ENCODE peak calls at places on chromosomes 6 and 20, in four cellular contexts. One of them, this sample, is unnamed.

GRCh38 chr6:149228276-149228962 is 89.1 kb upstream of the TAB2 start:
- DNase-seq in HL-60: no peak
- DNase-seq in GM12878: no peak
- DNase-seq in K562: no peak
- DNase-seq in this sample: no peak

GRCh38 chr6:89048985-89049384 is 31.6 kb upstream of the PNRC1 start:
- DNase-seq in HL-60: no peak
- DNase-seq in GM12878: no peak
- DNase-seq in K562: no peak
- DNase-seq in this sample: no peak

GRCh38 chr6:5051394-5051793 is 33.7 kb upstream of the PPP1R3G start:
- DNase-seq in HL-60: no peak
- DNase-seq in GM12878: no peak
- DNase-seq in K562: no peak
- DNase-seq in this sample: no peak

GRCh38 chr20:53412600-53413187 is 180.9 kb downstream of the ZNF217 start:
- DNase-seq in HL-60: no peak
- DNase-seq in GM12878: no peak
- DNase-seq in K562: no peak
- DNase-seq in this sample: no peak

GRCh38 chr6:63783096-63783495 is 147.5 kb downstream of the PHF3 start:
- DNase-seq in HL-60: no peak
- DNase-seq in GM12878: no peak
- DNase-seq in K562: no peak
- DNase-seq in this sample: no peak

GRCh38 chr6:114284281-114284680 is 58.5 kb downstream of the HS3ST5 start:
- DNase-seq in HL-60: no peak
- DNase-seq in GM12878: no peak
- DNase-seq in K562: no peak
- DNase-seq in this sample: no peak

GRCh38 chr6:81158956-81159355 is 593.5 kb downstream of the TENT5A start:
- DNase-seq in HL-60: no peak
- DNase-seq in GM12878: no peak
- DNase-seq in K562: no peak
- DNase-seq in this sample: no peak

GRCh38 chr6:90406142-90406794 is 109.6 kb upstream of the BACH2 start:
- DNase-seq in HL-60: no peak
- DNase-seq in GM12878: no peak
- DNase-seq in K562: peak
- DNase-seq in this sample: no peak

GRCh38 chr20:62632575-62632974 is 9.7 kb upstream of the SLCO4A1 start:
- DNase-seq in HL-60: no peak
- DNase-seq in GM12878: no peak
- DNase-seq in K562: no peak
- DNase-seq in this sample: no peak

GRCh38 chr6:32461493-32461892 is 21.8 kb downstream of the HLA-DRA start:
- DNase-seq in HL-60: no peak
- DNase-seq in GM12878: no peak
- DNase-seq in K562: no peak
- DNase-seq in this sample: no peak

GRCh38 chr6:108876929-108877775 is 28.9 kb downstream of the ARMC2 start:
- DNase-seq in HL-60: no peak
- DNase-seq in GM12878: no peak
- DNase-seq in K562: no peak
- DNase-seq in this sample: no peak

GRCh38 chr6:102798631-102799030 is 1405.1 kb downstream of the GRIK2 start:
- DNase-seq in HL-60: no peak
- DNase-seq in GM12878: no peak
- DNase-seq in K562: no peak
- DNase-seq in this sample: no peak
- TF ChIP-seq SPI1 in HL-60: no peak
- TF ChIP-seq SPI1 in GM12878: no peak
- TF ChIP-seq SPI1 in K562: no peak
- TF ChIP-seq SPI1 in this sample: no peak

DNA sequence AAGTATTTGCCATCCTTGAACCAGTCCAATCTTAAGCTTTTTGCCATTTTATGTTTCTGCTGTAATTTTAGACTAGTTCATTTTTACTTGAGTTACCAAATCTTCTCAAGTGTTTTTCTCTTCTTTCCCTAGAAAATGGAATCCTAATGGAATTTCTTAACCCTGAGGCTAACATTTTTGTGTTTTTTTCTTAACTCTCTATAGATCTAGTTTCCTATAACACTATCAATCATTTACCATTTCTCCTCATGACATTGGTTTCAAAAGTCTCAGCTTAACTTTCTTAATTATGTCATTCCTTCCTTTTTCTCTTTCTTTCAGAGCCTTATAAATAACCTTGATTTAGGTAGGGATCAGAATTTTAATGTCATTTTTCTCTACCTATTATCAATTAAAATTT is 54.8 kb downstream of the SENP6 start:
- DNase-seq in HL-60: no peak
- DNase-seq in GM12878: no peak
- DNase-seq in K562: no peak
- DNase-seq in this sample: no peak
- TF ChIP-seq SPI1 in HL-60: no peak
- TF ChIP-seq SPI1 in GM12878: no peak
- TF ChIP-seq SPI1 in K562: no peak
- TF ChIP-seq SPI1 in this sample: no peak

GRCh38 chr6:34469499-34469898 is 3.6 kb downstream of the PACSIN1 start:
- DNase-seq in HL-60: no peak
- DNase-seq in GM12878: no peak
- DNase-seq in K562: no peak
- DNase-seq in this sample: no peak

GRCh38 chr6:34472425-34472824 is 6.5 kb downstream of the PACSIN1 start:
- DNase-seq in HL-60: no peak
- DNase-seq in GM12878: no peak
- DNase-seq in K562: no peak
- DNase-seq in this sample: no peak

GRCh38 chr6:34466242-34467185 is 638 bp downstream of the PACSIN1 start:
- DNase-seq in HL-60: no peak
- DNase-seq in GM12878: no peak
- DNase-seq in K562: no peak
- DNase-seq in this sample: no peak

GRCh38 chr6:34465551-34466241 is at the start of gene PACSIN1:
- DNase-seq in HL-60: no peak
- DNase-seq in GM12878: no peak
- DNase-seq in K562: peak
- DNase-seq in this sample: peak

GRCh38 chr6:34468378-34468892 is 2.6 kb downstream of the PACSIN1 start:
- DNase-seq in HL-60: no peak
- DNase-seq in GM12878: peak
- DNase-seq in K562: no peak
- DNase-seq in this sample: no peak
- TF ChIP-seq SPI1 in HL-60: no peak
- TF ChIP-seq SPI1 in GM12878: peak
- TF ChIP-seq SPI1 in K562: no peak
- TF ChIP-seq SPI1 in this sample: peak

GRCh38 chr6:16754274-16754673 is 7.0 kb downstream of the ATXN1 start:
- DNase-seq in HL-60: no peak
- DNase-seq in GM12878: no peak
- DNase-seq in K562: no peak
- DNase-seq in this sample: no peak

GRCh38 chr6:16749516-16750485 is 11.5 kb downstream of the ATXN1 start:
- DNase-seq in HL-60: no peak
- DNase-seq in GM12878: no peak
- DNase-seq in K562: no peak
- DNase-seq in this sample: no peak

GRCh38 chr6:16750566-16750965 is 10.7 kb downstream of the ATXN1 start:
- DNase-seq in HL-60: no peak
- DNase-seq in GM12878: no peak
- DNase-seq in K562: no peak
- DNase-seq in this sample: no peak

GRCh38 chr6:16752206-16752867 is 8.9 kb downstream of the ATXN1 start:
- DNase-seq in HL-60: peak
- DNase-seq in GM12878: no peak
- DNase-seq in K562: no peak
- DNase-seq in this sample: no peak

DNA sequence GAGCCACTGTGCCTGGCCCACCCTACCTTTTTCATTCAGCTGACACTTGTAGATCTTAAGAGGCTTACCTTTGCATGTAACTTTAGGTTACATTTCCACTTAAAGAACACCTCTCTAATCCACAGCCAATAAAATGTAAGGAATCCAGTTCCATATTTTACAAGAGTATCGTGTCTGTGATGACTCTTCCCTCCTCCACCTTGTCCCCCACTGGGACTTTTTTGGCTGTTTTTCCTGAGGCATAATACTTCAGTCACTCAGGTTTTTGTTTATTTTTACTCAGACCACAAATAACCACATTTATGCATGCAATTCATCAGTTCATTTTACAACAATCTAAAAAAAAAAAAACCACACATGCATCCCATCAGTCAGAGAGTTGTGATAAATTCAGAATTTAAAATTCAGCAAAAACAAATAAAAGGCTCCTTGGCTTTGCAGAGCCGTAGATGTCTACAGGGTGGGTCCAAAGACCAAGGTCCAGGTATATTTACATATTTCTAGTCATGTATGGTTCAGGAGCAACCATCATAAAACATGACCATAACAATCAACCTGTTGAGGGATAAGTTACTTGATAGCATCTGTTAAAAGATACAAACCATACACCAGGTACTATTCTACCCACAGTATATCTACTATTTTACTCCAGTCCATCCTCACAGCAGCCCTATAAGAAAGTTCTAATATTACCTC is 9.9 kb downstream of the ATXN1 start:
- DNase-seq in HL-60: no peak
- DNase-seq in GM12878: no peak
- DNase-seq in K562: no peak
- DNase-seq in this sample: no peak
- TF ChIP-seq SPI1 in HL-60: no peak
- TF ChIP-seq SPI1 in GM12878: no peak
- TF ChIP-seq SPI1 in K562: no peak
- TF ChIP-seq SPI1 in this sample: no peak

GRCh38 chr6:62288562-62288961 is 2.5 kb upstream of the KHDRBS2 start:
- DNase-seq in HL-60: no peak
- DNase-seq in GM12878: no peak
- DNase-seq in K562: no peak
- DNase-seq in this sample: no peak
- TF ChIP-seq SPI1 in HL-60: no peak
- TF ChIP-seq SPI1 in GM12878: no peak
- TF ChIP-seq SPI1 in K562: no peak
- TF ChIP-seq SPI1 in this sample: no peak

DNA sequence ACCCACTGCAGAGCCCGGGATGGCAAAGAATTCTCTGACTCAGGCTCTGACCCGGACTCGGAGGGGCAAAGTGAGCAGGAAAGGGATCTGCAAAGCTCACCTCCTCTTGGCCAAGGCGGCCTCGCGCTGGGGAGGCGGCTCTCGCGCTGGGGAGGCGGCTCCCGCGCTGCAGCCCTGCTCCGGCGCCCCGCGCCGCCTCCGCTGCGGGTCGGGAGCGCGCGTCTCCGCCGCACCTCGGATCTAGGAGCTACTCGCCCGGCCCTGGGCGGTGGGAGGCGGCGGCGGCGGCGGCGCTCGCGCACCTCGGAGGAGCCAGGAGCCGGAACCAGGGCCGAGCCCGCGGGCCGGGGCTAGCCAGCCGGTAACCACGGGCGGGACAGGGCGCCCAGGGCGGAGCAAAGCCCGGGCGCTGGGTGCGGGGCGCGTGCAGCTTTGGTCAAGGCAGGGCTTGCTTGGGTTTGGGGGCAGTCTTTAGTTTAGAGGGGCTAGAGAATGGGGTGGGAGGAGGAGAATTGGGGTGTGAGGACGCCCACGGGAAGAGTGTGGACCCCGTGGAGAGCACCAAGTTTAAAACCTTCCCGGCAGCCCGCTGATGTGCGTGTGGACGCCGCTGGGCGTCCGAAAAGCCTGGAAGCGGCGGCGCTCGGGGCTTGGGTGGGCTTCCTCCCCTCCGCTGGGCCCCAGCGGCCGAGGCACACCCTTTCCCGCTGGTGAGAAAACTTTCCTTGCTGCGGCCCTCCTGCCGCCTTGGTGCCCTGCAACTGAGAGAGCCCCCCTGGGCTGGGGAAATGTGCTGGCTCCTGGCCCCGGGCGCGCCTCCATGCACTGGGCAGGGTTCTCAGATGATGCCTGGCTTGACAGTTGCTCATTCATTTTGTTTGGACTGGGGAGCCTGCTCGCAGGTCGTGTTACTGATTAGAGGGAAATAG is at the start of gene MRAP2:
- DNase-seq in HL-60: no peak
- DNase-seq in GM12878: no peak
- DNase-seq in K562: peak
- DNase-seq in this sample: peak
- TF ChIP-seq SPI1 in HL-60: no peak
- TF ChIP-seq SPI1 in GM12878: no peak
- TF ChIP-seq SPI1 in K562: no peak
- TF ChIP-seq SPI1 in this sample: no peak

GRCh38 chr6:71091946-71092345 is 135.1 kb upstream of the B3GAT2 start:
- DNase-seq in HL-60: no peak
- DNase-seq in GM12878: no peak
- DNase-seq in K562: no peak
- DNase-seq in this sample: no peak

GRCh38 chr6:71091167-71091566 is 134.3 kb upstream of the B3GAT2 start:
- DNase-seq in HL-60: peak
- DNase-seq in GM12878: no peak
- DNase-seq in K562: no peak
- DNase-seq in this sample: no peak

GRCh38 chr6:71090216-71090615 is 133.4 kb upstream of the B3GAT2 start:
- DNase-seq in HL-60: no peak
- DNase-seq in GM12878: no peak
- DNase-seq in K562: no peak
- DNase-seq in this sample: no peak
- TF ChIP-seq SPI1 in HL-60: no peak
- TF ChIP-seq SPI1 in GM12878: no peak
- TF ChIP-seq SPI1 in K562: no peak
- TF ChIP-seq SPI1 in this sample: no peak

This sample was measured in GM12891.